ENCODE peak calls at places on chromosomes 2 and 18, in five cellular contexts. S is Peyer's patch; G is naive thymus-derived CD4-positive, alpha-beta T cell; I is mucosa of gallbladder; V is PC-9. W is an unnamed sample.

GRCh38 chr18:2091937-2092336 is 479.4 kb downstream of the METTL4 start:
- DNase-seq in S (no peak), G (no peak), I (no peak), V (no peak), W (no peak)

GRCh38 chr2:132816234-132816633 is 146.2 kb upstream of the LYPD1 start:
- DNase-seq in S (no peak), G (no peak), I (no peak), V (no peak), W (no peak)

GRCh38 chr2:85598594-85599340 is 3.2 kb downstream of the RNF181 start:
- DNase-seq in S (no peak), G (no peak), I (no peak), V (no peak), W (no peak)

GRCh38 chr2:107810734-107811133 is 16.0 kb upstream of the RGPD4 start:
- DNase-seq in S (no peak), G (no peak), I (no peak), V (no peak), W (no peak)

GRCh38 chr2:204010611-204011560 is 74.3 kb downstream of the ICOS start:
- DNase-seq in S (no peak), G (no peak), I (no peak), V (no peak), W (no peak)

GRCh38 chr2:226782092-226782713 is 17.4 kb downstream of the IRS1 start:
- DNase-seq in S (no peak), G (no peak), I (no peak), V (no peak), W (no peak)

GRCh38 chr18:79798999-79799370 is 1.2 kb downstream of the KCNG2 start:
- DNase-seq in S (peak), G (no peak), I (no peak), V (no peak), W (no peak)

GRCh38 chr2:207215300-207215699 is 49.6 kb upstream of the KLF7 start:
- DNase-seq in S (no peak), G (no peak), I (no peak), V (no peak), W (no peak)

GRCh38 chr2:233100192-233100998 is 40.3 kb downstream of the INPP5D start:
- DNase-seq in S (peak), G (peak), I (no peak), V (no peak), W (no peak)

GRCh38 chr2:148651972-148652371 is 7.4 kb downstream of the EPC2 start:
- DNase-seq in S (no peak), G (no peak), I (no peak), V (no peak), W (no peak)

GRCh38 chr2:241965931-241966412 is 96.4 kb downstream of the RTP5 start:
- DNase-seq in S (peak), G (peak), I (peak), V (peak), W (peak)

GRCh38 chr18:13450289-13451207 is 232.0 kb downstream of the LDLRAD4 start:
- DNase-seq in S (no peak), G (no peak), I (no peak), V (no peak), W (no peak)

GRCh38 chr2:218732761-218733158 is 22.1 kb downstream of the TTLL4 start:
- DNase-seq in S (no peak), G (no peak), I (no peak), V (no peak), W (no peak)

GRCh38 chr18:77108001-77108692 is 24.4 kb downstream of the MBP start:
- DNase-seq in S (no peak), G (no peak), I (peak), V (no peak), W (no peak)

W was measured in stomach.